ENCODE peak calls at places on chromosomes 6 and 20, in four cellular contexts. C, M, B and J are unnamed samples.

GRCh38 chr20:51938557-51939324 is 136.4 kb upstream of the SALL4 start:
- DNase-seq in C (peak; percentile 21), M (no peak), B (no peak), J (no peak)

GRCh38 chr20:57161478-57162194 is 104.8 kb downstream of the BMP7 start:
- DNase-seq in C (no peak), B (no peak), M (no peak), J (no peak)

GRCh38 chr6:113732384-113732966 is 124.7 kb upstream of the MARCKS start:
- DNase-seq in M (no peak), B (no peak), C (peak; percentile 70), J (peak; percentile 24)

GRCh38 chr20:45407067-45407745 is 883 bp upstream of the DBNDD2 start:
- DNase-seq in B (peak; percentile 44), M (no peak), C (no peak), J (no peak)

GRCh38 chr6:134176283-134176975 is 124.0 kb upstream of the SLC2A12 start:
- DNase-seq in B (no peak), C (peak; percentile 82), M (no peak), J (no peak)

GRCh38 chr6:170583736-170584180 is 679 bp downstream of the PDCD2 start:
- DNase-seq in M (no peak), B (peak; percentile 1), C (no peak), J (no peak)

GRCh38 chr6:21386744-21387143 is 206.8 kb upstream of the SOX4 start:
- DNase-seq in C (no peak), B (no peak), M (no peak), J (peak; percentile 64)

GRCh38 chr6:47908271-47908670 is 126.4 kb downstream of the OPN5 start:
- DNase-seq in B (no peak), M (no peak), C (no peak), J (no peak)

GRCh38 chr20:14337400-14338171 is at the start of gene FLRT3:
- DNase-seq in M (no peak), B (peak; percentile 95), C (peak; percentile 93), J (peak; percentile 93)

GRCh38 chr6:23446394-23447001 is 679.5 kb upstream of the NRSN1 start:
- DNase-seq in C (peak; percentile 73), B (peak; percentile 44), M (no peak), J (no peak)

GRCh38 chr20:17644451-17644850 is 37.6 kb downstream of the RRBP1 start:
- DNase-seq in C (no peak), M (no peak), B (no peak), J (no peak)

GRCh38 chr6:52065621-52066020 is 21.8 kb downstream of the PKHD1 start:
- DNase-seq in M (no peak), C (no peak), B (peak; percentile 47), J (peak; percentile 12)